ENCODE peak calls at places on chromosomes 13 and 19, in five cellular contexts. L is MCF 10A, Y is GM23248, A is amniotic stem cell, C is natural killer cell. G is an unnamed sample.

GRCh38 chr13:50282016-50282415 is 266.8 kb downstream of the KCNRG start:
- DNase-seq in L (no peak), Y (no peak), C (no peak), A (no peak), G (no peak)

GRCh38 chr13:112782433-112783010 is 92.7 kb downstream of the ATP11A start:
- DNase-seq in Y (no peak), A (no peak), C (no peak), L (no peak), G (peak)

GRCh38 chr19:55276720-55277430 is 3.0 kb downstream of the HSPBP1 start:
- DNase-seq in L (no peak), C (no peak), Y (no peak), A (no peak), G (no peak)

GRCh38 chr19:10001899-10002298 is 8.4 kb downstream of the COL5A3 start:
- DNase-seq in Y (peak), C (no peak), A (no peak), L (peak), G (peak)

GRCh38 chr13:110957181-110957884 is 42.5 kb upstream of the ANKRD10 start:
- DNase-seq in Y (peak), L (peak), A (no peak), C (no peak), G (no peak)

GRCh38 chr13:52383362-52383761 is 22.6 kb downstream of the THSD1 start:
- DNase-seq in L (no peak), C (no peak), Y (no peak), A (no peak), G (no peak)

GRCh38 chr13:99380921-99381645 is 73.9 kb upstream of the GPR183 start:
- DNase-seq in L (no peak), A (no peak), Y (no peak), C (peak), G (no peak)

GRCh38 chr19:46416077-46416709 is 2.8 kb upstream of the CCDC8 start:
- DNase-seq in L (peak), Y (peak), C (no peak), A (peak), G (peak)

GRCh38 chr19:1814833-1815604 is 2.9 kb upstream of the ATP8B3 start:
- DNase-seq in Y (no peak), A (no peak), C (no peak), L (no peak), G (no peak)

GRCh38 chr19:34128558-34129250 is 43.6 kb upstream of the LSM14A start:
- DNase-seq in C (no peak), A (no peak), L (no peak), Y (peak), G (no peak)

GRCh38 chr19:8088752-8089663 is 36.4 kb downstream of the CCL25 start:
- DNase-seq in Y (no peak), L (no peak), A (no peak), C (no peak), G (no peak)

GRCh38 chr19:8069116-8069973 is 16.8 kb downstream of the CCL25 start:
- DNase-seq in L (peak), Y (no peak), A (no peak), C (no peak), G (no peak)